ENCODE peak calls at places on chromosomes 1 and 21, in seven cellular contexts. One of them, this sample, is unnamed.

GRCh38 chr1:207040181-207040533 is 7.6 kb upstream of the C1orf116 start:
- DNase-seq in IMR-90: peak
- DNase-seq in neuronal stem cell: no peak
- DNase-seq in H9: no peak
- DNase-seq in trophoblast cell: no peak
- DNase-seq in mesenchymal stem cell: peak
- DNase-seq in H1: no peak
- DNase-seq in this sample: no peak

GRCh38 chr1:29893806-29894205 is 657.5 kb downstream of the PTPRU start:
- DNase-seq in IMR-90: no peak
- DNase-seq in neuronal stem cell: no peak
- DNase-seq in H9: no peak
- DNase-seq in trophoblast cell: no peak
- DNase-seq in mesenchymal stem cell: no peak
- DNase-seq in H1: no peak
- DNase-seq in this sample: no peak

GRCh38 chr21:29064850-29065481 is 8.5 kb downstream of the CCT8 start:
- DNase-seq in IMR-90: no peak
- DNase-seq in neuronal stem cell: no peak
- DNase-seq in H9: no peak
- DNase-seq in trophoblast cell: no peak
- DNase-seq in mesenchymal stem cell: no peak
- DNase-seq in H1: no peak
- DNase-seq in this sample: no peak

GRCh38 chr1:19662313-19662712 is 2.4 kb upstream of the HTR6 start:
- DNase-seq in IMR-90: no peak
- DNase-seq in neuronal stem cell: no peak
- DNase-seq in H9: no peak
- DNase-seq in trophoblast cell: no peak
- DNase-seq in mesenchymal stem cell: no peak
- DNase-seq in H1: no peak
- DNase-seq in this sample: no peak

GRCh38 chr1:45543599-45544417 is 6.8 kb upstream of the AKR1A1 start:
- DNase-seq in IMR-90: no peak
- DNase-seq in neuronal stem cell: no peak
- DNase-seq in H9: no peak
- DNase-seq in trophoblast cell: peak
- DNase-seq in mesenchymal stem cell: peak
- DNase-seq in H1: no peak
- DNase-seq in this sample: peak

GRCh38 chr1:173507847-173508209 is 30.7 kb downstream of the PRDX6 start:
- DNase-seq in IMR-90: no peak
- DNase-seq in neuronal stem cell: no peak
- DNase-seq in H9: no peak
- DNase-seq in trophoblast cell: peak
- DNase-seq in mesenchymal stem cell: no peak
- DNase-seq in H1: no peak
- DNase-seq in this sample: peak

GRCh38 chr1:198462365-198463025 is 78.0 kb downstream of the ATP6V1G3 start:
- DNase-seq in IMR-90: peak
- DNase-seq in neuronal stem cell: no peak
- DNase-seq in H9: no peak
- DNase-seq in trophoblast cell: peak
- DNase-seq in mesenchymal stem cell: no peak
- DNase-seq in H1: no peak
- DNase-seq in this sample: no peak

GRCh38 chr1:106344494-106344893 is 712.0 kb upstream of the PRMT6 start:
- DNase-seq in IMR-90: no peak
- DNase-seq in neuronal stem cell: no peak
- DNase-seq in H9: peak
- DNase-seq in trophoblast cell: no peak
- DNase-seq in mesenchymal stem cell: no peak
- DNase-seq in H1: no peak
- DNase-seq in this sample: peak

GRCh38 chr21:41369105-41369914 is 7.5 kb downstream of the MX2 start:
- DNase-seq in IMR-90: no peak
- DNase-seq in neuronal stem cell: peak
- DNase-seq in H9: peak
- DNase-seq in trophoblast cell: peak
- DNase-seq in mesenchymal stem cell: peak
- DNase-seq in H1: no peak
- DNase-seq in this sample: peak

GRCh38 chr21:45296638-45297037 is 8.9 kb upstream of the POFUT2 start:
- DNase-seq in IMR-90: no peak
- DNase-seq in neuronal stem cell: no peak
- DNase-seq in H9: no peak
- DNase-seq in trophoblast cell: no peak
- DNase-seq in mesenchymal stem cell: no peak
- DNase-seq in H1: no peak
- DNase-seq in this sample: no peak

GRCh38 chr1:66384258-66384657 is 149.7 kb upstream of the SGIP1 start:
- DNase-seq in IMR-90: no peak
- DNase-seq in neuronal stem cell: no peak
- DNase-seq in H9: no peak
- DNase-seq in trophoblast cell: no peak
- DNase-seq in mesenchymal stem cell: no peak
- DNase-seq in H1: no peak
- DNase-seq in this sample: no peak

GRCh38 chr1:66383602-66384001 is 150.4 kb upstream of the SGIP1 start:
- DNase-seq in IMR-90: no peak
- DNase-seq in neuronal stem cell: no peak
- DNase-seq in H9: no peak
- DNase-seq in trophoblast cell: no peak
- DNase-seq in mesenchymal stem cell: no peak
- DNase-seq in H1: no peak
- DNase-seq in this sample: no peak

GRCh38 chr1:66393586-66394334 is 140.2 kb upstream of the SGIP1 start:
- DNase-seq in IMR-90: no peak
- DNase-seq in neuronal stem cell: no peak
- DNase-seq in H9: no peak
- DNase-seq in trophoblast cell: no peak
- DNase-seq in mesenchymal stem cell: no peak
- DNase-seq in H1: no peak
- DNase-seq in this sample: no peak

GRCh38 chr1:66386712-66387111 is 147.2 kb upstream of the SGIP1 start:
- DNase-seq in IMR-90: no peak
- DNase-seq in neuronal stem cell: no peak
- DNase-seq in H9: no peak
- DNase-seq in trophoblast cell: no peak
- DNase-seq in mesenchymal stem cell: no peak
- DNase-seq in H1: no peak
- DNase-seq in this sample: no peak

GRCh38 chr1:66388918-66389317 is 145.0 kb upstream of the SGIP1 start:
- DNase-seq in IMR-90: no peak
- DNase-seq in neuronal stem cell: no peak
- DNase-seq in H9: no peak
- DNase-seq in trophoblast cell: no peak
- DNase-seq in mesenchymal stem cell: no peak
- DNase-seq in H1: no peak
- DNase-seq in this sample: no peak
- H3K23ac ChIP-seq in IMR-90: no peak
- H3K23ac ChIP-seq in neuronal stem cell: no peak
- H3K23ac ChIP-seq in H9: no peak
- H3K23ac ChIP-seq in trophoblast cell: no peak
- H3K23ac ChIP-seq in mesenchymal stem cell: no peak
- H3K23ac ChIP-seq in H1: no peak
- H3K23ac ChIP-seq in this sample: no peak

GRCh38 chr1:113278777-113279176 is 111.5 kb upstream of the MAGI3 start:
- DNase-seq in IMR-90: no peak
- DNase-seq in neuronal stem cell: no peak
- DNase-seq in H9: no peak
- DNase-seq in trophoblast cell: no peak
- DNase-seq in mesenchymal stem cell: no peak
- DNase-seq in H1: no peak
- DNase-seq in this sample: no peak

GRCh38 chr1:113275083-113275482 is 115.2 kb upstream of the MAGI3 start:
- DNase-seq in IMR-90: no peak
- DNase-seq in neuronal stem cell: no peak
- DNase-seq in H9: no peak
- DNase-seq in trophoblast cell: no peak
- DNase-seq in mesenchymal stem cell: no peak
- DNase-seq in H1: no peak
- DNase-seq in this sample: no peak

GRCh38 chr1:113275691-113276090 is 114.6 kb upstream of the MAGI3 start:
- DNase-seq in IMR-90: no peak
- DNase-seq in neuronal stem cell: no peak
- DNase-seq in H9: no peak
- DNase-seq in trophoblast cell: peak
- DNase-seq in mesenchymal stem cell: no peak
- DNase-seq in H1: no peak
- DNase-seq in this sample: peak

GRCh38 chr1:113278371-113278770 is 111.9 kb upstream of the MAGI3 start:
- DNase-seq in IMR-90: no peak
- DNase-seq in neuronal stem cell: no peak
- DNase-seq in H9: no peak
- DNase-seq in trophoblast cell: no peak
- DNase-seq in mesenchymal stem cell: no peak
- DNase-seq in H1: no peak
- DNase-seq in this sample: no peak

DNA sequence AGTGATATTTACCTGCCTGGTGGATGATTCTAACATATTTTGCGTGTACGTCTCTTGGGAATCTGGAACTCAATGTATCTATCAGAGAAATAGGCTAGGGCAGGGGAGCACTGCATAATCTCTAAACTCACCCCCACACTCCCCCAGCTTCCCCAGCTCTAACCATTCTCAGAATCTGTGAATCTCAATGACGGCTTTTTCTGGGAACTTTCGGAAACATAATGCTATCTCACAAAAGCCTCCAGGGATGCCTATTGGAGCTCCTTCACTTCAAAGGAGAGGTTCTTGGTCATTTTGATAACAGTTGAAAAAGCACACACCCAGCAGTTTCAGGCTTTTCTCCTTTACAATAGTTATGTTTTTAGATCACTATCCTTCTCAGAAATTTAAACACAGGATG is 113.8 kb upstream of the MAGI3 start:
- DNase-seq in IMR-90: no peak
- DNase-seq in neuronal stem cell: no peak
- DNase-seq in H9: no peak
- DNase-seq in trophoblast cell: no peak
- DNase-seq in mesenchymal stem cell: no peak
- DNase-seq in H1: no peak
- DNase-seq in this sample: peak
- H3K23ac ChIP-seq in IMR-90: no peak
- H3K23ac ChIP-seq in neuronal stem cell: no peak
- H3K23ac ChIP-seq in H9: no peak
- H3K23ac ChIP-seq in trophoblast cell: no peak
- H3K23ac ChIP-seq in mesenchymal stem cell: no peak
- H3K23ac ChIP-seq in H1: no peak
- H3K23ac ChIP-seq in this sample: no peak

GRCh38 chr1:169764919-169765318 is 29.8 kb downstream of the METTL18 start:
- DNase-seq in IMR-90: no peak
- DNase-seq in neuronal stem cell: no peak
- DNase-seq in H9: no peak
- DNase-seq in trophoblast cell: no peak
- DNase-seq in mesenchymal stem cell: no peak
- DNase-seq in H1: no peak
- DNase-seq in this sample: no peak
- H3K23ac ChIP-seq in IMR-90: no peak
- H3K23ac ChIP-seq in neuronal stem cell: no peak
- H3K23ac ChIP-seq in H9: no peak
- H3K23ac ChIP-seq in trophoblast cell: no peak
- H3K23ac ChIP-seq in mesenchymal stem cell: no peak
- H3K23ac ChIP-seq in H1: no peak
- H3K23ac ChIP-seq in this sample: no peak

GRCh38 chr1:209386156-209386555 is 197.4 kb upstream of the CAMK1G start:
- DNase-seq in IMR-90: no peak
- DNase-seq in neuronal stem cell: no peak
- DNase-seq in H9: no peak
- DNase-seq in trophoblast cell: no peak
- DNase-seq in mesenchymal stem cell: no peak
- DNase-seq in H1: no peak
- DNase-seq in this sample: no peak

GRCh38 chr1:209383907-209384709 is 199.4 kb upstream of the CAMK1G start:
- DNase-seq in IMR-90: no peak
- DNase-seq in neuronal stem cell: no peak
- DNase-seq in H9: no peak
- DNase-seq in trophoblast cell: peak
- DNase-seq in mesenchymal stem cell: no peak
- DNase-seq in H1: no peak
- DNase-seq in this sample: peak

GRCh38 chr1:209384710-209385550 is 198.6 kb upstream of the CAMK1G start:
- DNase-seq in IMR-90: no peak
- DNase-seq in neuronal stem cell: no peak
- DNase-seq in H9: no peak
- DNase-seq in trophoblast cell: no peak
- DNase-seq in mesenchymal stem cell: no peak
- DNase-seq in H1: no peak
- DNase-seq in this sample: no peak

GRCh38 chr1:209382701-209383100 is 200.8 kb upstream of the CAMK1G start:
- DNase-seq in IMR-90: no peak
- DNase-seq in neuronal stem cell: no peak
- DNase-seq in H9: no peak
- DNase-seq in trophoblast cell: no peak
- DNase-seq in mesenchymal stem cell: no peak
- DNase-seq in H1: no peak
- DNase-seq in this sample: no peak

DNA sequence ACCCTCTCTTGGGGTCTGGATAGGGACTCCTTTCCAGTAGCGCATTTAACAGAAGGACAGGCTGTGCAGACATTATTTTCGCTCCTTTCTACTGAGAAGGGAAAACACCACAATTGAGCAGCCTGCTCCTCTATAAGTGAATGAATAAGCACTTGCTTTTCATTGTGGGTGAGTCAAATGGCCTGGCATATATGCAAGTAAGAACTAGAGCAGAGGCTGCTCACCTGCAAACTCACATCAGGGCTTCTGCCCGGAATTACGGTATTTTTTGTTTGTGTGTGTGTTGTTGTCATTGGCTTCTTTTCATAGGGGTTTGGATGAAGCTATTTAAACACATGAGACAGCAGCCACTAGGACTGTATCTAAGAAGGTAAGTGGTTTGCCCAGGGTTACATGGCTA is 200.1 kb upstream of the CAMK1G start:
- DNase-seq in IMR-90: no peak
- DNase-seq in neuronal stem cell: no peak
- DNase-seq in H9: no peak
- DNase-seq in trophoblast cell: peak
- DNase-seq in mesenchymal stem cell: no peak
- DNase-seq in H1: no peak
- DNase-seq in this sample: no peak
- H3K23ac ChIP-seq in IMR-90: no peak
- H3K23ac ChIP-seq in neuronal stem cell: no peak
- H3K23ac ChIP-seq in H9: no peak
- H3K23ac ChIP-seq in trophoblast cell: no peak
- H3K23ac ChIP-seq in mesenchymal stem cell: no peak
- H3K23ac ChIP-seq in H1: no peak
- H3K23ac ChIP-seq in this sample: no peak

GRCh38 chr1:44262414-44262813 is 49.1 kb downstream of the DMAP1 start:
- DNase-seq in IMR-90: no peak
- DNase-seq in neuronal stem cell: no peak
- DNase-seq in H9: no peak
- DNase-seq in trophoblast cell: no peak
- DNase-seq in mesenchymal stem cell: no peak
- DNase-seq in H1: no peak
- DNase-seq in this sample: no peak
- H3K23ac ChIP-seq in IMR-90: no peak
- H3K23ac ChIP-seq in neuronal stem cell: no peak
- H3K23ac ChIP-seq in H9: no peak
- H3K23ac ChIP-seq in trophoblast cell: no peak
- H3K23ac ChIP-seq in mesenchymal stem cell: no peak
- H3K23ac ChIP-seq in H1: no peak
- H3K23ac ChIP-seq in this sample: no peak

This sample was measured in mesendoderm.